ENCODE peak calls at places on chromosomes 4 and X, in eight cellular contexts. One of them, this sample, is unnamed.

GRCh38 chrX:56764153-56764974 is 35.3 kb downstream of the NBDY start:
- DNase-seq in HT1080: peak
- DNase-seq in progenitor cell of endocrine pancreas: no peak
- DNase-seq in ovary: peak
- DNase-seq in H54: peak
- DNase-seq in non-pigmented ciliary epithelial cell: no peak
- DNase-seq in stimulated activated CD8-positive, alpha-beta memory T cell treated with anti-CD3 and anti-CD28 coated beads, Interleukin-7, amount 100 ng/mL, for 24 hours: no peak
- DNase-seq in lower leg skin: peak
- DNase-seq in this sample: peak

GRCh38 chr4:139857021-139857420 is 191.4 kb downstream of the MGST2 start:
- DNase-seq in HT1080: no peak
- DNase-seq in progenitor cell of endocrine pancreas: no peak
- DNase-seq in ovary: no peak
- DNase-seq in H54: no peak
- DNase-seq in non-pigmented ciliary epithelial cell: no peak
- DNase-seq in stimulated activated CD8-positive, alpha-beta memory T cell treated with anti-CD3 and anti-CD28 coated beads, Interleukin-7, amount 100 ng/mL, for 24 hours: no peak
- DNase-seq in lower leg skin: no peak
- DNase-seq in this sample: no peak

GRCh38 chrX:102659790-102660757 is 8.8 kb downstream of the GPRASP1 start:
- DNase-seq in HT1080: peak
- DNase-seq in progenitor cell of endocrine pancreas: peak
- DNase-seq in ovary: peak
- DNase-seq in H54: no peak
- DNase-seq in non-pigmented ciliary epithelial cell: no peak
- DNase-seq in stimulated activated CD8-positive, alpha-beta memory T cell treated with anti-CD3 and anti-CD28 coated beads, Interleukin-7, amount 100 ng/mL, for 24 hours: peak
- DNase-seq in lower leg skin: peak
- DNase-seq in this sample: peak

GRCh38 chr4:1792158-1792831 is 798 bp upstream of the FGFR3 start:
- DNase-seq in HT1080: no peak
- DNase-seq in progenitor cell of endocrine pancreas: no peak
- DNase-seq in ovary: no peak
- DNase-seq in H54: no peak
- DNase-seq in non-pigmented ciliary epithelial cell: no peak
- DNase-seq in stimulated activated CD8-positive, alpha-beta memory T cell treated with anti-CD3 and anti-CD28 coated beads, Interleukin-7, amount 100 ng/mL, for 24 hours: no peak
- DNase-seq in lower leg skin: no peak
- DNase-seq in this sample: no peak

GRCh38 chr4:51853027-51853682 is 10.2 kb downstream of the DCUN1D4 start:
- DNase-seq in HT1080: no peak
- DNase-seq in progenitor cell of endocrine pancreas: no peak
- DNase-seq in ovary: no peak
- DNase-seq in H54: no peak
- DNase-seq in non-pigmented ciliary epithelial cell: no peak
- DNase-seq in stimulated activated CD8-positive, alpha-beta memory T cell treated with anti-CD3 and anti-CD28 coated beads, Interleukin-7, amount 100 ng/mL, for 24 hours: no peak
- DNase-seq in lower leg skin: no peak
- DNase-seq in this sample: peak

GRCh38 chrX:13520441-13520840 is 49.0 kb upstream of the EGFL6 start:
- DNase-seq in HT1080: no peak
- DNase-seq in progenitor cell of endocrine pancreas: no peak
- DNase-seq in ovary: no peak
- DNase-seq in H54: no peak
- DNase-seq in non-pigmented ciliary epithelial cell: no peak
- DNase-seq in stimulated activated CD8-positive, alpha-beta memory T cell treated with anti-CD3 and anti-CD28 coated beads, Interleukin-7, amount 100 ng/mL, for 24 hours: no peak
- DNase-seq in lower leg skin: no peak
- DNase-seq in this sample: no peak

GRCh38 chr4:30068234-30068633 is 651.9 kb upstream of the PCDH7 start:
- DNase-seq in HT1080: no peak
- DNase-seq in progenitor cell of endocrine pancreas: no peak
- DNase-seq in ovary: no peak
- DNase-seq in H54: no peak
- DNase-seq in non-pigmented ciliary epithelial cell: no peak
- DNase-seq in stimulated activated CD8-positive, alpha-beta memory T cell treated with anti-CD3 and anti-CD28 coated beads, Interleukin-7, amount 100 ng/mL, for 24 hours: no peak
- DNase-seq in lower leg skin: peak
- DNase-seq in this sample: no peak

GRCh38 chr4:15898902-15899301 is 39.6 kb downstream of the FGFBP1 start:
- DNase-seq in HT1080: no peak
- DNase-seq in progenitor cell of endocrine pancreas: no peak
- DNase-seq in ovary: no peak
- DNase-seq in H54: no peak
- DNase-seq in non-pigmented ciliary epithelial cell: no peak
- DNase-seq in stimulated activated CD8-positive, alpha-beta memory T cell treated with anti-CD3 and anti-CD28 coated beads, Interleukin-7, amount 100 ng/mL, for 24 hours: no peak
- DNase-seq in lower leg skin: peak
- DNase-seq in this sample: no peak

GRCh38 chrX:81238166-81238565 is 36.3 kb downstream of the SH3BGRL start:
- DNase-seq in HT1080: no peak
- DNase-seq in progenitor cell of endocrine pancreas: no peak
- DNase-seq in ovary: no peak
- DNase-seq in H54: no peak
- DNase-seq in non-pigmented ciliary epithelial cell: no peak
- DNase-seq in stimulated activated CD8-positive, alpha-beta memory T cell treated with anti-CD3 and anti-CD28 coated beads, Interleukin-7, amount 100 ng/mL, for 24 hours: no peak
- DNase-seq in lower leg skin: no peak
- DNase-seq in this sample: no peak

This sample was measured in psoas muscle.